ENCODE peak calls at places on chromosomes 16 and 17, in eight cellular contexts. One of them, this sample, is unnamed.
A peak's percentile ranks its signal among the peaks of the same experiment; 100 is the strongest.

GRCh38 chr17:74873874-74874614 is 1.2 kb upstream of the FDXR start:
- DNase-seq in AG09309: no peak
- DNase-seq in heart right ventricle: no peak
- DNase-seq in suprapubic skin: peak; percentile 61
- DNase-seq in AG10803: no peak
- DNase-seq in CD8-positive, alpha-beta T cell: no peak
- DNase-seq in mammary epithelial cell: no peak
- DNase-seq in NB4: peak; percentile 57
- DNase-seq in this sample: no peak

GRCh38 chr17:28725166-28725659 is 820 bp downstream of the TLCD1 start:
- DNase-seq in AG09309: no peak
- DNase-seq in heart right ventricle: no peak
- DNase-seq in suprapubic skin: no peak
- DNase-seq in AG10803: peak; percentile 54
- DNase-seq in CD8-positive, alpha-beta T cell: no peak
- DNase-seq in mammary epithelial cell: no peak
- DNase-seq in NB4: peak; percentile 88
- DNase-seq in this sample: no peak

GRCh38 chr16:8178271-8178670 is 412.0 kb downstream of the TMEM114 start:
- DNase-seq in AG09309: no peak
- DNase-seq in heart right ventricle: no peak
- DNase-seq in suprapubic skin: no peak
- DNase-seq in AG10803: no peak
- DNase-seq in CD8-positive, alpha-beta T cell: no peak
- DNase-seq in mammary epithelial cell: no peak
- DNase-seq in NB4: no peak
- DNase-seq in this sample: no peak

GRCh38 chr17:61361084-61361483 is 38.6 kb upstream of the TBX2 start:
- DNase-seq in AG09309: peak; percentile 65
- DNase-seq in heart right ventricle: no peak
- DNase-seq in suprapubic skin: no peak
- DNase-seq in AG10803: peak; percentile 86
- DNase-seq in CD8-positive, alpha-beta T cell: no peak
- DNase-seq in mammary epithelial cell: peak; percentile 57
- DNase-seq in NB4: no peak
- DNase-seq in this sample: no peak

GRCh38 chr17:43831633-43832032 is 1.3 kb downstream of the MPP3 start:
- DNase-seq in AG09309: no peak
- DNase-seq in heart right ventricle: peak; percentile 76
- DNase-seq in suprapubic skin: no peak
- DNase-seq in AG10803: no peak
- DNase-seq in CD8-positive, alpha-beta T cell: no peak
- DNase-seq in mammary epithelial cell: no peak
- DNase-seq in NB4: no peak
- DNase-seq in this sample: no peak

GRCh38 chr16:49488740-49489525 is 115.3 kb downstream of the C16orf78 start:
- DNase-seq in AG09309: no peak
- DNase-seq in heart right ventricle: no peak
- DNase-seq in suprapubic skin: peak; percentile 42
- DNase-seq in AG10803: no peak
- DNase-seq in CD8-positive, alpha-beta T cell: no peak
- DNase-seq in mammary epithelial cell: no peak
- DNase-seq in NB4: no peak
- DNase-seq in this sample: no peak

GRCh38 chr17:42247734-42248133 is 28.5 kb downstream of the STAT5B start:
- DNase-seq in AG09309: peak; percentile 43
- DNase-seq in heart right ventricle: no peak
- DNase-seq in suprapubic skin: no peak
- DNase-seq in AG10803: peak; percentile 86
- DNase-seq in CD8-positive, alpha-beta T cell: no peak
- DNase-seq in mammary epithelial cell: peak; percentile 68
- DNase-seq in NB4: peak; percentile 67
- DNase-seq in this sample: no peak

GRCh38 chr16:57862698-57863433 is 60.6 kb upstream of the KIFC3 start:
- DNase-seq in AG09309: no peak
- DNase-seq in heart right ventricle: no peak
- DNase-seq in suprapubic skin: peak; percentile 27
- DNase-seq in AG10803: no peak
- DNase-seq in CD8-positive, alpha-beta T cell: no peak
- DNase-seq in mammary epithelial cell: no peak
- DNase-seq in NB4: no peak
- DNase-seq in this sample: no peak

GRCh38 chr17:73647331-73647730 is 3.1 kb upstream of the SDK2 start:
- DNase-seq in AG09309: no peak
- DNase-seq in heart right ventricle: no peak
- DNase-seq in suprapubic skin: no peak
- DNase-seq in AG10803: no peak
- DNase-seq in CD8-positive, alpha-beta T cell: no peak
- DNase-seq in mammary epithelial cell: no peak
- DNase-seq in NB4: no peak
- DNase-seq in this sample: no peak

GRCh38 chr17:47838636-47839035 is 2.4 kb downstream of the SCRN2 start:
- DNase-seq in AG09309: no peak
- DNase-seq in heart right ventricle: no peak
- DNase-seq in suprapubic skin: no peak
- DNase-seq in AG10803: no peak
- DNase-seq in CD8-positive, alpha-beta T cell: no peak
- DNase-seq in mammary epithelial cell: no peak
- DNase-seq in NB4: no peak
- DNase-seq in this sample: no peak

GRCh38 chr16:14375132-14375491 is 254.9 kb downstream of the PARN start:
- DNase-seq in AG09309: no peak
- DNase-seq in heart right ventricle: no peak
- DNase-seq in suprapubic skin: no peak
- DNase-seq in AG10803: peak; percentile 60
- DNase-seq in CD8-positive, alpha-beta T cell: no peak
- DNase-seq in mammary epithelial cell: no peak
- DNase-seq in NB4: no peak
- DNase-seq in this sample: no peak

GRCh38 chr16:82603784-82604411 is 22.9 kb upstream of the CDH13 start:
- DNase-seq in AG09309: peak; percentile 40
- DNase-seq in heart right ventricle: peak; percentile 46
- DNase-seq in suprapubic skin: no peak
- DNase-seq in AG10803: peak; percentile 72
- DNase-seq in CD8-positive, alpha-beta T cell: no peak
- DNase-seq in mammary epithelial cell: peak; percentile 62
- DNase-seq in NB4: peak; percentile 28
- DNase-seq in this sample: no peak

GRCh38 chr17:15409721-15410247 is 57.6 kb downstream of the CDRT4 start:
- DNase-seq in AG09309: peak; percentile 87
- DNase-seq in heart right ventricle: peak; percentile 37
- DNase-seq in suprapubic skin: no peak
- DNase-seq in AG10803: peak; percentile 99
- DNase-seq in CD8-positive, alpha-beta T cell: no peak
- DNase-seq in mammary epithelial cell: peak; percentile 95
- DNase-seq in NB4: no peak
- DNase-seq in this sample: no peak

GRCh38 chr17:76540381-76541300 is 797 bp downstream of the PRCD start:
- DNase-seq in AG09309: peak; percentile 71
- DNase-seq in heart right ventricle: peak; percentile 90
- DNase-seq in suprapubic skin: peak; percentile 95
- DNase-seq in AG10803: peak; percentile 89
- DNase-seq in CD8-positive, alpha-beta T cell: no peak
- DNase-seq in mammary epithelial cell: peak; percentile 92
- DNase-seq in NB4: peak; percentile 88
- DNase-seq in this sample: peak; percentile 49

GRCh38 chr17:44121997-44122824 is 1.2 kb downstream of the HDAC5 start:
- DNase-seq in AG09309: no peak
- DNase-seq in heart right ventricle: no peak
- DNase-seq in suprapubic skin: no peak
- DNase-seq in AG10803: no peak
- DNase-seq in CD8-positive, alpha-beta T cell: no peak
- DNase-seq in mammary epithelial cell: no peak
- DNase-seq in NB4: peak; percentile 36
- DNase-seq in this sample: no peak

DNA sequence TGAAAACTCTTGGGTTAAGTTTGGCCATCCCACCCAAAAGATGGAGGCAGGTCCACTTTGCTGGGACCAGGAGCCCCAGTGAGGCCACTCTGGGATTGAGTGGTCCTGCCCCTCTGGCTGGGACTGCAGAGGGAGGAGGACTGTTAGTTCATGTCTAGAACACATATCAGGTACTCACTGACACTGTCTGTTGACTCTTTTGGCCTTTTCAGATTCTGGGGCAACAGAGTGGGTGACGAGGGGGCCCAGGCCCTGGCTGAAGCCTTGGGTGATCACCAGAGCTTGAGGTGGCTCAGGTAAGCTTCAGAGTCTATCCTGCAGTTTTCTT is 19.5 kb upstream of the CYLD start:
- DNase-seq in AG09309: no peak
- DNase-seq in heart right ventricle: no peak
- DNase-seq in suprapubic skin: no peak
- DNase-seq in AG10803: no peak
- DNase-seq in CD8-positive, alpha-beta T cell: no peak
- DNase-seq in mammary epithelial cell: no peak
- DNase-seq in NB4: no peak
- DNase-seq in this sample: no peak
- H3K4me3 ChIP-seq in AG09309: no peak overlapping the region
- H3K4me3 ChIP-seq in heart right ventricle: no peak overlapping the region
- H3K4me3 ChIP-seq in suprapubic skin: no peak overlapping the region
- H3K4me3 ChIP-seq in AG10803: no peak overlapping the region
- H3K4me3 ChIP-seq in CD8-positive, alpha-beta T cell: no peak overlapping the region
- H3K4me3 ChIP-seq in mammary epithelial cell: no peak overlapping the region
- H3K4me3 ChIP-seq in NB4: no peak overlapping the region
- H3K4me3 ChIP-seq in this sample: no peak overlapping the region

GRCh38 chr16:2194166-2194834 is 2.1 kb downstream of the CASKIN1 start:
- DNase-seq in AG09309: no peak
- DNase-seq in heart right ventricle: no peak
- DNase-seq in suprapubic skin: no peak
- DNase-seq in AG10803: peak; percentile 22
- DNase-seq in CD8-positive, alpha-beta T cell: no peak
- DNase-seq in mammary epithelial cell: peak; percentile 50
- DNase-seq in NB4: peak; percentile 34
- DNase-seq in this sample: no peak

GRCh38 chr16:2195316-2196161 is 866 bp downstream of the CASKIN1 start:
- DNase-seq in AG09309: no peak
- DNase-seq in heart right ventricle: no peak
- DNase-seq in suprapubic skin: no peak
- DNase-seq in AG10803: no peak
- DNase-seq in CD8-positive, alpha-beta T cell: no peak
- DNase-seq in mammary epithelial cell: no peak
- DNase-seq in NB4: no peak
- DNase-seq in this sample: no peak

GRCh38 chr16:2196981-2197511 is 641 bp upstream of the CASKIN1 start:
- DNase-seq in AG09309: no peak
- DNase-seq in heart right ventricle: no peak
- DNase-seq in suprapubic skin: no peak
- DNase-seq in AG10803: no peak
- DNase-seq in CD8-positive, alpha-beta T cell: no peak
- DNase-seq in mammary epithelial cell: no peak
- DNase-seq in NB4: no peak
- DNase-seq in this sample: no peak

GRCh38 chr16:2196162-2196980 is at the start of gene CASKIN1:
- DNase-seq in AG09309: no peak
- DNase-seq in heart right ventricle: no peak
- DNase-seq in suprapubic skin: no peak
- DNase-seq in AG10803: no peak
- DNase-seq in CD8-positive, alpha-beta T cell: no peak
- DNase-seq in mammary epithelial cell: no peak
- DNase-seq in NB4: peak; percentile 55
- DNase-seq in this sample: no peak

DNA sequence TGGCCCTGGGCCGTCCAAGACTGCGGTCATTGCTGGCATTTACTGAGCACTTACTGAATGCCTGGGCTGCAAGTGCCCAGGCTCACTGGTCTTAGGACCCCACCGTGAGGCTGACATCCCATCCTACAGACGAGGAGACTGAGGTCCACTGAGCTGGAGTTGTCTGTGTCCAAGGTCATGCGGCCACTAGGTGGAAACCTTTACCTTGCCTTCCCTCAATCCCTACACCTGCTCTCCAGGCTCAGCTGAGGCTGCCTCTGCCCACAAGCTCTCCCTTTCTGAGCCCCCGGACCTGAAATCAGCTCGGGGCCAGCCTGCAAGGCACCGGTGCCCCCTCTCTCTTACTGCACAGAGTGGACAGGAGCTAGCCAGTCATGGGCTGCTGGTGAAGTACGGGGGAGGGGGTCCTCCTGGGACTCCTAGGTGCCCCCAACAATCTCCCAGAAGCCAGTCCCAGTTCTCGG is 1.5 kb downstream of the CASKIN1 start:
- DNase-seq in AG09309: no peak
- DNase-seq in heart right ventricle: no peak
- DNase-seq in suprapubic skin: no peak
- DNase-seq in AG10803: peak; percentile 33
- DNase-seq in CD8-positive, alpha-beta T cell: peak; percentile 70
- DNase-seq in mammary epithelial cell: peak; percentile 54
- DNase-seq in NB4: peak; percentile 74
- DNase-seq in this sample: peak; percentile 40
- TF ChIP-seq CTCF in AG09309: peak; percentile 40
- TF ChIP-seq CTCF in heart right ventricle: no peak
- TF ChIP-seq CTCF in suprapubic skin: peak; percentile 34
- TF ChIP-seq CTCF in AG10803: peak; percentile 37
- TF ChIP-seq CTCF in CD8-positive, alpha-beta T cell: peak; percentile 25
- TF ChIP-seq CTCF in mammary epithelial cell: peak; percentile 59
- TF ChIP-seq CTCF in NB4: peak; percentile 45
- TF ChIP-seq CTCF in this sample: peak; percentile 82

GRCh38 chr17:17079336-17079735 is 37.1 kb downstream of the MPRIP start:
- DNase-seq in AG09309: no peak
- DNase-seq in heart right ventricle: no peak
- DNase-seq in suprapubic skin: no peak
- DNase-seq in AG10803: no peak
- DNase-seq in CD8-positive, alpha-beta T cell: no peak
- DNase-seq in mammary epithelial cell: no peak
- DNase-seq in NB4: no peak
- DNase-seq in this sample: no peak
- H3K4me3 ChIP-seq in AG09309: no peak overlapping the region
- H3K4me3 ChIP-seq in heart right ventricle: no peak overlapping the region
- H3K4me3 ChIP-seq in suprapubic skin: no peak overlapping the region
- H3K4me3 ChIP-seq in AG10803: no peak overlapping the region
- H3K4me3 ChIP-seq in CD8-positive, alpha-beta T cell: no peak overlapping the region
- H3K4me3 ChIP-seq in mammary epithelial cell: no peak overlapping the region
- H3K4me3 ChIP-seq in NB4: no peak overlapping the region
- H3K4me3 ChIP-seq in this sample: no peak overlapping the region

GRCh38 chr17:49516190-49516589 is 21.1 kb downstream of the NGFR start:
- DNase-seq in AG09309: no peak
- DNase-seq in heart right ventricle: no peak
- DNase-seq in suprapubic skin: no peak
- DNase-seq in AG10803: no peak
- DNase-seq in CD8-positive, alpha-beta T cell: no peak
- DNase-seq in mammary epithelial cell: no peak
- DNase-seq in NB4: no peak
- DNase-seq in this sample: no peak

GRCh38 chr17:49514374-49514738 is 19.3 kb downstream of the NGFR start:
- DNase-seq in AG09309: no peak
- DNase-seq in heart right ventricle: no peak
- DNase-seq in suprapubic skin: no peak
- DNase-seq in AG10803: no peak
- DNase-seq in CD8-positive, alpha-beta T cell: no peak
- DNase-seq in mammary epithelial cell: no peak
- DNase-seq in NB4: peak; percentile 35
- DNase-seq in this sample: no peak

GRCh38 chr17:49513044-49513395 is 17.9 kb downstream of the NGFR start:
- DNase-seq in AG09309: no peak
- DNase-seq in heart right ventricle: no peak
- DNase-seq in suprapubic skin: no peak
- DNase-seq in AG10803: no peak
- DNase-seq in CD8-positive, alpha-beta T cell: no peak
- DNase-seq in mammary epithelial cell: no peak
- DNase-seq in NB4: peak; percentile 51
- DNase-seq in this sample: no peak

GRCh38 chr17:49513616-49514373 is 18.7 kb downstream of the NGFR start:
- DNase-seq in AG09309: no peak
- DNase-seq in heart right ventricle: peak; percentile 56
- DNase-seq in suprapubic skin: no peak
- DNase-seq in AG10803: no peak
- DNase-seq in CD8-positive, alpha-beta T cell: no peak
- DNase-seq in mammary epithelial cell: no peak
- DNase-seq in NB4: no peak
- DNase-seq in this sample: no peak

GRCh38 chr17:49515196-49515770 is 20.2 kb downstream of the NGFR start:
- DNase-seq in AG09309: peak; percentile 88
- DNase-seq in heart right ventricle: peak; percentile 92
- DNase-seq in suprapubic skin: peak; percentile 86
- DNase-seq in AG10803: peak; percentile 99
- DNase-seq in CD8-positive, alpha-beta T cell: no peak
- DNase-seq in mammary epithelial cell: peak; percentile 75
- DNase-seq in NB4: peak; percentile 72
- DNase-seq in this sample: peak; percentile 81
- TF ChIP-seq CTCF in AG09309: peak; percentile 33
- TF ChIP-seq CTCF in heart right ventricle: no peak
- TF ChIP-seq CTCF in suprapubic skin: peak; percentile 34
- TF ChIP-seq CTCF in AG10803: peak; percentile 43
- TF ChIP-seq CTCF in CD8-positive, alpha-beta T cell: no peak
- TF ChIP-seq CTCF in mammary epithelial cell: no peak
- TF ChIP-seq CTCF in NB4: no peak
- TF ChIP-seq CTCF in this sample: no peak